ENCODE peak calls at places on chromosomes 3 and 15, in four cellular contexts. M is MM.1S, A is WTC11, T is PC-3. W is an unnamed sample.

GRCh38 chr3:167209011-167209410 is 171.1 kb downstream of the ZBBX start:
- DNase-seq in A (no peak), M (no peak), T (no peak), W (no peak)

GRCh38 chr3:113096158-113096893 is 105.5 kb downstream of the GTPBP8 start:
- DNase-seq in M (no peak), A (no peak), T (no peak), W (no peak)

GRCh38 chr3:52683611-52684010 is 2.1 kb downstream of the PBRM1 start:
- DNase-seq in T (no peak), A (no peak), M (no peak), W (no peak)

GRCh38 chr3:13174011-13174802 is 101.0 kb upstream of the IQSEC1 start:
- DNase-seq in M (no peak), A (no peak), T (no peak), W (no peak)

GRCh38 chr3:196198771-196199753 is 12.1 kb downstream of the ZDHHC19 start:
- DNase-seq in A (no peak), M (no peak), T (no peak), W (no peak)

GRCh38 chr15:80679805-80680175 is 15.3 kb upstream of the ABHD17C start:
- DNase-seq in M (no peak), T (peak; percentile 69), A (no peak), W (no peak)

GRCh38 chr3:170811515-170811914 is 58.5 kb downstream of the RPL22L1 start:
- DNase-seq in M (no peak), A (no peak), T (peak; percentile 87), W (no peak)

GRCh38 chr3:63706321-63707085 is 54.0 kb downstream of the SNTN start:
- DNase-seq in A (no peak), M (no peak), T (no peak), W (no peak)

GRCh38 chr15:77670558-77671148 is 37.9 kb upstream of the LINGO1 start:
- DNase-seq in T (no peak), A (no peak), M (no peak), W (no peak)

GRCh38 chr3:169195672-169196071 is 467.8 kb downstream of the MECOM start:
- DNase-seq in A (no peak), T (no peak), M (no peak), W (no peak)

GRCh38 chr3:184788751-184789150 is 23.2 kb upstream of the VPS8 start:
- DNase-seq in A (no peak), M (no peak), T (peak; percentile 78), W (no peak)

GRCh38 chr3:126349071-126349470 is 8.1 kb downstream of the KLF15 start:
- DNase-seq in T (no peak), M (peak; percentile 1), A (peak; percentile 2), W (no peak)

GRCh38 chr3:188230962-188231361 is 77.0 kb downstream of the LPP start:
- DNase-seq in M (no peak), A (no peak), T (peak; percentile 85), W (no peak)

GRCh38 chr3:57158813-57159678 is 6.1 kb downstream of the IL17RD start:
- DNase-seq in M (peak; percentile 74), A (peak; percentile 31), T (peak; percentile 91), W (no peak)

GRCh38 chr15:57464480-57464879 is 88.2 kb downstream of the CGNL1 start:
- DNase-seq in T (no peak), M (no peak), A (no peak), W (no peak)

GRCh38 chr3:132380979-132381944 is 36.0 kb upstream of the DNAJC13 start:
- DNase-seq in M (peak; percentile 54), A (no peak), T (no peak), W (no peak)

GRCh38 chr3:127399154-127399553 is 111.3 kb upstream of the PRR20G start:
- DNase-seq in T (no peak), M (no peak), A (no peak), W (no peak)

GRCh38 chr15:89781891-89782618 is 5.9 kb downstream of the MESP2 start:
- DNase-seq in M (peak; percentile 92), T (peak; percentile 90), A (no peak), W (no peak)

GRCh38 chr15:101348643-101349496 is 53.8 kb upstream of the SNRPA1 start:
- DNase-seq in A (no peak), M (no peak), T (peak; percentile 61), W (no peak)

GRCh38 chr3:38758557-38758956 is 57.5 kb downstream of the SCN10A start:
- DNase-seq in M (no peak), T (no peak), A (no peak), W (no peak)

GRCh38 chr15:96333194-96334016 is 2.9 kb downstream of the NR2F2 start:
- DNase-seq in A (peak; percentile 72), T (peak; percentile 19), M (no peak), W (peak; percentile 27)

GRCh38 chr3:158168996-158169573 is 59.2 kb downstream of the RSRC1 start:
- DNase-seq in M (no peak), A (no peak), T (no peak), W (no peak)

GRCh38 chr3:111715911-111716523 is 120.9 kb upstream of the ZBED2 start:
- DNase-seq in T (peak; percentile 87), M (peak; percentile 30), A (peak; percentile 27), W (peak; percentile 23)

GRCh38 chr3:28989646-28990089 is 291.2 kb upstream of the RBMS3 start:
- DNase-seq in A (no peak), M (peak; percentile 23), T (peak; percentile 22), W (no peak)

GRCh38 chr3:58144478-58145142 is 66.2 kb downstream of the DNASE1L3 start:
- DNase-seq in A (no peak), M (no peak), T (no peak), W (no peak)

GRCh38 chr3:195522254-195523023 is 20.7 kb downstream of the PPP1R2 start:
- DNase-seq in T (peak; percentile 57), M (peak; percentile 53), A (no peak), W (peak; percentile 46)

GRCh38 chr15:92001307-92001706 is 147.8 kb downstream of the SLCO3A1 start:
- DNase-seq in T (no peak), M (no peak), A (no peak), W (no peak)

GRCh38 chr3:122014741-122015140 is 7.3 kb downstream of the ILDR1 start:
- DNase-seq in A (no peak), M (no peak), T (no peak), W (peak; percentile 74)

GRCh38 chr15:49101536-49101935 is 53.9 kb downstream of the COPS2 start:
- DNase-seq in A (no peak), T (no peak), M (no peak), W (no peak)

GRCh38 chr3:25855281-25855680 is 65.4 kb downstream of the OXSM start:
- DNase-seq in T (no peak), M (no peak), A (no peak), W (no peak)

GRCh38 chr3:117486709-117487394 is 777.3 kb downstream of the TUSC7 start:
- DNase-seq in A (no peak), M (peak; percentile 65), T (no peak), W (no peak)

GRCh38 chr3:37310666-37311050 is 136.3 kb upstream of the LRRFIP2 start:
- DNase-seq in A (no peak), T (no peak), M (no peak), W (no peak)

GRCh38 chr3:156323466-156323865 is 203.1 kb downstream of the KCNAB1 start:
- DNase-seq in T (peak; percentile 12), M (no peak), A (no peak), W (no peak)

GRCh38 chr3:183930069-183930468 is 45.4 kb upstream of the PARL start:
- DNase-seq in M (no peak), A (no peak), T (no peak), W (no peak)

GRCh38 chr3:142962175-142962519 is 1.3 kb downstream of the PAQR9 start:
- DNase-seq in T (no peak), A (no peak), M (no peak), W (no peak)

GRCh38 chr3:4271834-4272233 is 31.3 kb upstream of the SETMAR start:
- DNase-seq in T (peak; percentile 68), M (peak; percentile 39), A (no peak), W (peak; percentile 23)
- TF ChIP-seq CTCF in T (peak; percentile 79), M (peak; percentile 60), A (peak; percentile 29), W (peak; percentile 38)

GRCh38 chr15:65085207-65085753 is 8.7 kb downstream of the KBTBD13 start:
- DNase-seq in T (no peak), M (no peak), A (no peak), W (no peak)

GRCh38 chr15:65087411-65087810 is 10.9 kb downstream of the KBTBD13 start:
- DNase-seq in A (no peak), M (no peak), T (no peak), W (no peak)

GRCh38 chr15:65084500-65085206 is 8.1 kb downstream of the KBTBD13 start:
- DNase-seq in T (no peak), M (no peak), A (no peak), W (no peak)

GRCh38 chr15:65086680-65087111 is 10.2 kb downstream of the KBTBD13 start:
- DNase-seq in M (no peak), T (no peak), A (no peak), W (no peak)

DNA sequence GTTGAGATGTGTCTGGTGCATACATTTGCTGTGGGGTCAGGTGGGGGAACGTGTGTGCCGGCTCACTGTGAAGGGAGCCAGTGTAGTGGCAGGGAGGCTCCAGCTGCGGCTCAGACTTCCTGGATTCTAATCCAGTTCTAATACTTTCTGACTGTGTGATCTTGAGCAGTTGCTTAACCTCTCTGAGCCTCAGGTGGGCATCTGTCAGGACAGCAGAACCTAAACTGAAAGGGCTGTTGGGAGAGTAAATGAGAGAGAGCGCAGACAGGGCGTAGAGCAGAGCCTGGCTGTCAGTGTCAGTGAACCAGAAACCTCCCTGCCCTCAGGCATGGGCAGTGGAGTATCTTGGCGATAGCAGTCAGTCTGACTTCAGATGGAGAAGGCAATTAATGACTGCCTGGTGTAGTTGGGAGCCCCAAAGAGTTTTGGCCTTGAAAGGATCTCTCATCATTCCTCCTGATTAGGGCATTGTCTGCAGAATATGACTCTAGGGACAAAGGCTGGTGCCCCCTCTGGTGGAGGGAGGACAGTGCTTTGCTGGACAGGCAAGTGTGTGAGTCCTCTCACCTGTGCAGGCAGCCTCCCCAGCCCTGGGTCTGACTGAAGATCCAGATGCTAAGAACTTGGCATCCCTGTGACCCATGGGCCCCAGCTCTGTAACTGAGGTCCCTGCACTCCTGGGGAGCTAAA is 9.6 kb downstream of the KBTBD13 start:
- DNase-seq in T (peak; percentile 55), A (peak; percentile 78), M (peak; percentile 10), W (no peak)
- TF ChIP-seq CTCF in T (peak; percentile 62), A (peak; percentile 49), M (peak; percentile 39), W (peak; percentile 62)

GRCh38 chr3:46496745-46497555 is 826 bp upstream of the RTP3 start:
- DNase-seq in A (peak; percentile 71), M (peak; percentile 47), T (peak; percentile 45), W (no peak)
- TF ChIP-seq CTCF in A (peak; percentile 19), M (peak; percentile 68), T (peak; percentile 61), W (peak; percentile 63)

GRCh38 chr15:67116742-67117141 is 51.3 kb downstream of the SMAD3 start:
- DNase-seq in T (peak; percentile 62), M (peak; percentile 12), A (no peak), W (no peak)

GRCh38 chr15:67119238-67119846 is 53.9 kb downstream of the SMAD3 start:
- DNase-seq in T (no peak), M (no peak), A (no peak), W (no peak)

GRCh38 chr15:67118808-67119207 is 53.4 kb downstream of the SMAD3 start:
- DNase-seq in M (no peak), T (peak; percentile 44), A (no peak), W (no peak)

GRCh38 chr15:67115567-67115966 is 50.2 kb downstream of the SMAD3 start:
- DNase-seq in M (no peak), A (no peak), T (no peak), W (no peak)

DNA sequence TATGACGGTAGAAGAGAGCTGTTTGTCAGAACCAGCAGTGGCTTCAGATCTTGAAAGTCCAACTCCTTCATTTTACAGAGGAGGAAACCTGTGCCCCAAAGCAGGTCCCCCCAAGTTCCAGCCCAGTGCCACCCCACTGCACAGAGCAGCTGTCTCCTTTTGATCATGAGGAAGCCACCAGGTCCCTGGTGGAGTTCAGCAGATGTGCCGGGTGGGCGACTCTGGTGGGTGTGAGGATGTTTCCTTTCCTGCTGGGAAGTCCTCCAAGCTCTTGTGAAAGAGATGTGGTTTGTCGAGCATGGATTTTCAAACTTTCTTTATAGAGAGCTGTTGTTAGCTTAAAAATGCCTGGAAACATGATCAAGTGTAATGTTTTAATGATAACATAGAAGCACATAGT is 52.0 kb downstream of the SMAD3 start:
- DNase-seq in T (no peak), M (no peak), A (no peak), W (no peak)
- TF ChIP-seq CTCF in T (no peak), M (no peak), A (no peak), W (no peak)

W was measured in GM13977.